ENCODE peak calls at places on chromosomes 1 and 21, in ten cellular contexts. One of them, this sample, is unnamed.

GRCh38 chr1:115809847-115810246 is 31.1 kb downstream of the NHLH2 start:
- DNase-seq in uterus: no peak
- DNase-seq in T-helper 22 cell: no peak
- DNase-seq in mucosa of gallbladder: no peak
- DNase-seq in aorta: no peak
- DNase-seq in bronchial epithelial cell: no peak
- DNase-seq in adrenal gland: no peak
- DNase-seq in foreskin fibroblast: no peak
- DNase-seq in C1 segment of cervical spinal cord: no peak
- DNase-seq in T-helper 2 cell: no peak
- DNase-seq in this sample: no peak

GRCh38 chr1:41431490-41432350 is 52.8 kb downstream of the EDN2 start:
- DNase-seq in mucosa of gallbladder: no peak
- DNase-seq in T-helper 2 cell: no peak
- DNase-seq in C1 segment of cervical spinal cord: no peak
- DNase-seq in aorta: peak
- DNase-seq in foreskin fibroblast: no peak
- DNase-seq in adrenal gland: peak
- DNase-seq in bronchial epithelial cell: no peak
- DNase-seq in T-helper 22 cell: no peak
- DNase-seq in uterus: peak
- DNase-seq in this sample: no peak

GRCh38 chr1:4768553-4768952 is 114.1 kb downstream of the AJAP1 start:
- DNase-seq in foreskin fibroblast: no peak
- DNase-seq in T-helper 22 cell: no peak
- DNase-seq in bronchial epithelial cell: no peak
- DNase-seq in aorta: no peak
- DNase-seq in uterus: no peak
- DNase-seq in T-helper 2 cell: no peak
- DNase-seq in C1 segment of cervical spinal cord: no peak
- DNase-seq in mucosa of gallbladder: no peak
- DNase-seq in adrenal gland: no peak
- DNase-seq in this sample: no peak

GRCh38 chr21:44453120-44453519 is 2.2 kb upstream of the LRRC3 start:
- DNase-seq in aorta: no peak
- DNase-seq in C1 segment of cervical spinal cord: no peak
- DNase-seq in adrenal gland: no peak
- DNase-seq in bronchial epithelial cell: no peak
- DNase-seq in T-helper 22 cell: no peak
- DNase-seq in uterus: no peak
- DNase-seq in foreskin fibroblast: no peak
- DNase-seq in T-helper 2 cell: no peak
- DNase-seq in mucosa of gallbladder: no peak
- DNase-seq in this sample: no peak

GRCh38 chr1:23283660-23284602 is 60.2 kb downstream of the HNRNPR start:
- DNase-seq in bronchial epithelial cell: peak
- DNase-seq in adrenal gland: no peak
- DNase-seq in foreskin fibroblast: peak
- DNase-seq in mucosa of gallbladder: no peak
- DNase-seq in T-helper 2 cell: no peak
- DNase-seq in aorta: no peak
- DNase-seq in T-helper 22 cell: no peak
- DNase-seq in uterus: no peak
- DNase-seq in C1 segment of cervical spinal cord: no peak
- DNase-seq in this sample: no peak

GRCh38 chr1:13451399-13451965 is 41.2 kb downstream of the PRAMEF20 start:
- DNase-seq in T-helper 22 cell: no peak
- DNase-seq in foreskin fibroblast: no peak
- DNase-seq in mucosa of gallbladder: no peak
- DNase-seq in aorta: no peak
- DNase-seq in T-helper 2 cell: no peak
- DNase-seq in C1 segment of cervical spinal cord: no peak
- DNase-seq in bronchial epithelial cell: no peak
- DNase-seq in uterus: no peak
- DNase-seq in adrenal gland: peak
- DNase-seq in this sample: no peak

GRCh38 chr1:181077576-181078242 is 10.8 kb upstream of the IER5 start:
- DNase-seq in aorta: no peak
- DNase-seq in T-helper 2 cell: no peak
- DNase-seq in adrenal gland: no peak
- DNase-seq in C1 segment of cervical spinal cord: no peak
- DNase-seq in foreskin fibroblast: no peak
- DNase-seq in mucosa of gallbladder: no peak
- DNase-seq in bronchial epithelial cell: peak
- DNase-seq in uterus: no peak
- DNase-seq in T-helper 22 cell: no peak
- DNase-seq in this sample: no peak

GRCh38 chr1:178871551-178872320 is 859 bp upstream of the ANGPTL1 start:
- DNase-seq in T-helper 22 cell: no peak
- DNase-seq in aorta: no peak
- DNase-seq in bronchial epithelial cell: peak
- DNase-seq in uterus: no peak
- DNase-seq in foreskin fibroblast: no peak
- DNase-seq in mucosa of gallbladder: no peak
- DNase-seq in T-helper 2 cell: no peak
- DNase-seq in adrenal gland: no peak
- DNase-seq in C1 segment of cervical spinal cord: no peak
- DNase-seq in this sample: no peak

This sample was measured in ecto neural progenitor cell.